ENCODE peak calls at places on chromosomes 16 and 17, in four cellular contexts. One of them, this sample, is unnamed.

GRCh38 chr16:82331397-82331796 is 161.4 kb upstream of the MPHOSPH6 start:
- DNase-seq in GM04503: no peak
- DNase-seq in stimulated activated naive B cell treated with anti-CD40 and anti-IgM and Interleukin-4, amounts not matched to agents 10 μg/mL and 1 μg/mL and 100 μg/mL, for 72 hours: no peak
- DNase-seq in kidney: no peak
- DNase-seq in this sample: no peak

GRCh38 chr17:77392376-77393273 is 251.9 kb downstream of the SEC14L1 start:
- DNase-seq in stimulated activated naive B cell treated with anti-CD40 and anti-IgM and Interleukin-4, amounts not matched to agents 10 μg/mL and 1 μg/mL and 100 μg/mL, for 72 hours: no peak
- DNase-seq in kidney: peak
- DNase-seq in GM04503: no peak
- DNase-seq in this sample: peak

GRCh38 chr16:12617401-12617819 is 186.3 kb downstream of the CPPED1 start:
- DNase-seq in stimulated activated naive B cell treated with anti-CD40 and anti-IgM and Interleukin-4, amounts not matched to agents 10 μg/mL and 1 μg/mL and 100 μg/mL, for 72 hours: no peak
- DNase-seq in GM04503: no peak
- DNase-seq in kidney: no peak
- DNase-seq in this sample: no peak

GRCh38 chr17:62882878-62883277 is 74.8 kb upstream of the MARCHF10 start:
- DNase-seq in GM04503: no peak
- DNase-seq in stimulated activated naive B cell treated with anti-CD40 and anti-IgM and Interleukin-4, amounts not matched to agents 10 μg/mL and 1 μg/mL and 100 μg/mL, for 72 hours: no peak
- DNase-seq in kidney: no peak
- DNase-seq in this sample: peak

GRCh38 chr16:69928856-69929400 is 22.2 kb upstream of the CLEC18A start:
- DNase-seq in stimulated activated naive B cell treated with anti-CD40 and anti-IgM and Interleukin-4, amounts not matched to agents 10 μg/mL and 1 μg/mL and 100 μg/mL, for 72 hours: no peak
- DNase-seq in kidney: no peak
- DNase-seq in GM04503: no peak
- DNase-seq in this sample: no peak

GRCh38 chr17:2776589-2777241 is 19.5 kb upstream of the RAP1GAP2 start:
- DNase-seq in stimulated activated naive B cell treated with anti-CD40 and anti-IgM and Interleukin-4, amounts not matched to agents 10 μg/mL and 1 μg/mL and 100 μg/mL, for 72 hours: no peak
- DNase-seq in GM04503: no peak
- DNase-seq in kidney: no peak
- DNase-seq in this sample: peak

GRCh38 chr16:50622029-50622428 is 59.1 kb downstream of the SNX20 start:
- DNase-seq in kidney: no peak
- DNase-seq in GM04503: no peak
- DNase-seq in stimulated activated naive B cell treated with anti-CD40 and anti-IgM and Interleukin-4, amounts not matched to agents 10 μg/mL and 1 μg/mL and 100 μg/mL, for 72 hours: no peak
- DNase-seq in this sample: no peak

GRCh38 chr16:2473425-2473926 is 1.5 kb upstream of the TBC1D24 start:
- DNase-seq in GM04503: no peak
- DNase-seq in stimulated activated naive B cell treated with anti-CD40 and anti-IgM and Interleukin-4, amounts not matched to agents 10 μg/mL and 1 μg/mL and 100 μg/mL, for 72 hours: no peak
- DNase-seq in kidney: peak
- DNase-seq in this sample: no peak

GRCh38 chr17:61863801-61864126 is 436 bp upstream of the BRIP1 start:
- DNase-seq in GM04503: no peak
- DNase-seq in stimulated activated naive B cell treated with anti-CD40 and anti-IgM and Interleukin-4, amounts not matched to agents 10 μg/mL and 1 μg/mL and 100 μg/mL, for 72 hours: no peak
- DNase-seq in kidney: no peak
- DNase-seq in this sample: peak

GRCh38 chr16:66899945-66900688 is 18.6 kb downstream of the CDH16 start:
- DNase-seq in GM04503: peak
- DNase-seq in kidney: peak
- DNase-seq in stimulated activated naive B cell treated with anti-CD40 and anti-IgM and Interleukin-4, amounts not matched to agents 10 μg/mL and 1 μg/mL and 100 μg/mL, for 72 hours: no peak
- DNase-seq in this sample: peak

GRCh38 chr16:11320170-11320569 is 25.1 kb upstream of the RMI2 start:
- DNase-seq in kidney: no peak
- DNase-seq in GM04503: no peak
- DNase-seq in stimulated activated naive B cell treated with anti-CD40 and anti-IgM and Interleukin-4, amounts not matched to agents 10 μg/mL and 1 μg/mL and 100 μg/mL, for 72 hours: no peak
- DNase-seq in this sample: peak

GRCh38 chr17:19376799-19377198 is 1.5 kb upstream of the MAPK7 start:
- DNase-seq in GM04503: no peak
- DNase-seq in kidney: peak
- DNase-seq in stimulated activated naive B cell treated with anti-CD40 and anti-IgM and Interleukin-4, amounts not matched to agents 10 μg/mL and 1 μg/mL and 100 μg/mL, for 72 hours: no peak
- DNase-seq in this sample: no peak

GRCh38 chr17:77366206-77366557 is 225.4 kb downstream of the SEC14L1 start:
- DNase-seq in stimulated activated naive B cell treated with anti-CD40 and anti-IgM and Interleukin-4, amounts not matched to agents 10 μg/mL and 1 μg/mL and 100 μg/mL, for 72 hours: no peak
- DNase-seq in GM04503: no peak
- DNase-seq in kidney: no peak
- DNase-seq in this sample: peak

GRCh38 chr16:23119570-23119969 is 29.7 kb downstream of the USP31 start:
- DNase-seq in kidney: no peak
- DNase-seq in GM04503: peak
- DNase-seq in stimulated activated naive B cell treated with anti-CD40 and anti-IgM and Interleukin-4, amounts not matched to agents 10 μg/mL and 1 μg/mL and 100 μg/mL, for 72 hours: no peak
- DNase-seq in this sample: no peak

GRCh38 chr16:51045186-51045585 is 105.9 kb downstream of the SALL1 start:
- DNase-seq in GM04503: no peak
- DNase-seq in kidney: no peak
- DNase-seq in stimulated activated naive B cell treated with anti-CD40 and anti-IgM and Interleukin-4, amounts not matched to agents 10 μg/mL and 1 μg/mL and 100 μg/mL, for 72 hours: no peak
- DNase-seq in this sample: no peak

GRCh38 chr17:41048441-41048840 is 1.3 kb upstream of the KRTAP2-1 start:
- DNase-seq in GM04503: peak
- DNase-seq in stimulated activated naive B cell treated with anti-CD40 and anti-IgM and Interleukin-4, amounts not matched to agents 10 μg/mL and 1 μg/mL and 100 μg/mL, for 72 hours: no peak
- DNase-seq in kidney: no peak
- DNase-seq in this sample: peak

GRCh38 chr17:9370464-9370863 is 205.2 kb downstream of the STX8 start:
- DNase-seq in stimulated activated naive B cell treated with anti-CD40 and anti-IgM and Interleukin-4, amounts not matched to agents 10 μg/mL and 1 μg/mL and 100 μg/mL, for 72 hours: no peak
- DNase-seq in kidney: no peak
- DNase-seq in GM04503: no peak
- DNase-seq in this sample: no peak

GRCh38 chr16:69223882-69224281 is 36.9 kb downstream of the SNTB2 start:
- DNase-seq in stimulated activated naive B cell treated with anti-CD40 and anti-IgM and Interleukin-4, amounts not matched to agents 10 μg/mL and 1 μg/mL and 100 μg/mL, for 72 hours: no peak
- DNase-seq in kidney: no peak
- DNase-seq in GM04503: peak
- DNase-seq in this sample: peak

GRCh38 chr16:70632273-70632672 is 14.1 kb upstream of the IL34 start:
- DNase-seq in GM04503: no peak
- DNase-seq in stimulated activated naive B cell treated with anti-CD40 and anti-IgM and Interleukin-4, amounts not matched to agents 10 μg/mL and 1 μg/mL and 100 μg/mL, for 72 hours: no peak
- DNase-seq in kidney: no peak
- DNase-seq in this sample: no peak

GRCh38 chr17:79619636-79620206 is 8.9 kb upstream of the RBFOX3 start:
- DNase-seq in kidney: peak
- DNase-seq in stimulated activated naive B cell treated with anti-CD40 and anti-IgM and Interleukin-4, amounts not matched to agents 10 μg/mL and 1 μg/mL and 100 μg/mL, for 72 hours: no peak
- DNase-seq in GM04503: no peak
- DNase-seq in this sample: no peak

GRCh38 chr17:78790552-78790951 is 8.5 kb upstream of the CYTH1 start:
- DNase-seq in stimulated activated naive B cell treated with anti-CD40 and anti-IgM and Interleukin-4, amounts not matched to agents 10 μg/mL and 1 μg/mL and 100 μg/mL, for 72 hours: no peak
- DNase-seq in GM04503: no peak
- DNase-seq in kidney: peak
- DNase-seq in this sample: no peak

GRCh38 chr16:1923299-1924034 is 5.3 kb upstream of the HS3ST6 start:
- DNase-seq in GM04503: no peak
- DNase-seq in kidney: no peak
- DNase-seq in stimulated activated naive B cell treated with anti-CD40 and anti-IgM and Interleukin-4, amounts not matched to agents 10 μg/mL and 1 μg/mL and 100 μg/mL, for 72 hours: no peak
- DNase-seq in this sample: peak

GRCh38 chr17:15341385-15341849 is at the start of gene TEKT3:
- DNase-seq in kidney: peak
- DNase-seq in GM04503: no peak
- DNase-seq in stimulated activated naive B cell treated with anti-CD40 and anti-IgM and Interleukin-4, amounts not matched to agents 10 μg/mL and 1 μg/mL and 100 μg/mL, for 72 hours: no peak
- DNase-seq in this sample: peak

GRCh38 chr17:75773808-75774470 is 8.9 kb upstream of the GALK1 start:
- DNase-seq in kidney: peak
- DNase-seq in stimulated activated naive B cell treated with anti-CD40 and anti-IgM and Interleukin-4, amounts not matched to agents 10 μg/mL and 1 μg/mL and 100 μg/mL, for 72 hours: no peak
- DNase-seq in GM04503: no peak
- DNase-seq in this sample: peak

This sample was measured in osteoblast.